ENCODE peak calls at places on chromosomes 12 and 14, in six cellular contexts. Q is stomach, B is A549, N is ovary, D is transverse colon, G is GM12878. K is an unnamed sample. For H3K4me1, the result is how much of the 10 kb centered on the place peaks cover.

GRCh38 chr12:111368291-111368683 is 608 bp downstream of the PHETA1 start:
- DNase-seq in B (no peak), N (peak), Q (peak), G (no peak), D (peak), K (no peak)

GRCh38 chr14:61034416-61035100 is 53.5 kb downstream of the SLC38A6 start:
- DNase-seq in B (no peak), N (no peak), G (peak), Q (no peak), D (peak), K (no peak)

GRCh38 chr12:109951751-109952150 is 44.4 kb downstream of the GIT2 start:
- DNase-seq in B (no peak), N (peak), Q (no peak), G (no peak), D (no peak), K (no peak)

GRCh38 chr12:109844091-109844490 is 10.9 kb upstream of the TRPV4 start:
- DNase-seq in D (no peak), G (no peak), N (no peak), B (no peak), Q (no peak), K (no peak)

GRCh38 chr14:76808990-76809389 is 3.7 kb downstream of the ANGEL1 start:
- DNase-seq in B (no peak), G (no peak), D (no peak), Q (no peak), N (no peak), K (peak)

GRCh38 chr14:79543966-79544365 is 667.3 kb downstream of the DIO2 start:
- DNase-seq in Q (no peak), N (no peak), B (peak), D (no peak), G (no peak), K (no peak)

GRCh38 chr12:26319511-26319910 is 124.1 kb downstream of the SSPN start:
- DNase-seq in Q (no peak), N (peak), B (no peak), G (no peak), D (no peak), K (no peak)

GRCh38 chr14:106518054-106518943 is 991.9 kb downstream of the TMEM121 start:
- DNase-seq in Q (peak), G (no peak), D (peak), B (peak), N (no peak), K (no peak)

GRCh38 chr14:106396999-106397398 is 870.6 kb downstream of the TMEM121 start:
- DNase-seq in N (no peak), Q (no peak), G (no peak), B (no peak), D (no peak), K (no peak)

GRCh38 chr12:14238224-14238792 is 127.2 kb upstream of the ATF7IP start:
- DNase-seq in N (no peak), D (no peak), G (no peak), Q (no peak), B (peak), K (no peak)

GRCh38 chr12:81128930-81129554 is 51.2 kb downstream of the ACSS3 start:
- DNase-seq in B (peak), D (no peak), Q (no peak), N (no peak), G (peak), K (no peak)

GRCh38 chr12:51653431-51653830 is 62.4 kb downstream of the SCN8A start:
- DNase-seq in Q (no peak), G (no peak), B (no peak), D (no peak), N (no peak), K (no peak)

GRCh38 chr12:9673404-9674225 is 4.1 kb downstream of the CLEC2D start:
- DNase-seq in G (no peak), Q (no peak), N (peak), D (peak), B (peak), K (no peak)

GRCh38 chr14:56490379-56490778 is 89.2 kb upstream of the TMEM260 start:
- DNase-seq in D (no peak), B (peak), G (no peak), Q (no peak), N (no peak), K (no peak)

GRCh38 chr12:33277386-33277785 is 162.2 kb downstream of the SYT10 start:
- DNase-seq in B (no peak), G (no peak), Q (no peak), D (no peak), N (no peak), K (no peak)

GRCh38 chr14:101839236-101839635 is 77.7 kb downstream of the PPP2R5C start:
- DNase-seq in N (no peak), G (peak), Q (no peak), D (peak), B (no peak), K (no peak)

GRCh38 chr14:54781936-54782802 is 120.5 kb downstream of the GCH1 start:
- DNase-seq in D (no peak), G (no peak), B (no peak), Q (no peak), N (no peak), K (no peak)

GRCh38 chr14:28058012-28058296 is 708.6 kb upstream of the FOXG1 start:
- DNase-seq in B (no peak), N (no peak), D (no peak), G (no peak), Q (no peak), K (no peak)

GRCh38 chr12:3319723-3320492 is 171.1 kb upstream of the PRMT8 start:
- DNase-seq in D (no peak), B (peak), N (no peak), Q (no peak), G (no peak), K (no peak)

GRCh38 chr12:56128669-56129209 is 672 bp downstream of the ESYT1 start:
- DNase-seq in Q (no peak), D (peak), B (no peak), N (no peak), G (no peak), K (no peak)

GRCh38 chr12:23236056-23236455 is 611.1 kb downstream of the ETNK1 start:
- DNase-seq in Q (no peak), D (no peak), B (no peak), N (no peak), G (no peak), K (no peak)

GRCh38 chr12:69897744-69898143 is 72.7 kb downstream of the MYRFL start:
- DNase-seq in B (no peak), Q (no peak), N (no peak), G (no peak), D (no peak), K (no peak)

GRCh38 chr14:31206536-31207286 is 882 bp downstream of the HECTD1 start:
- DNase-seq in G (no peak), N (peak), D (peak), B (peak), Q (peak), K (no peak)

GRCh38 chr12:123928274-123928865 is 44.3 kb downstream of the CCDC92 start:
- DNase-seq in D (no peak), G (no peak), N (no peak), B (no peak), Q (no peak), K (no peak)

GRCh38 chr12:28507055-28507454 is 316.8 kb downstream of the CCDC91 start:
- DNase-seq in Q (no peak), B (no peak), N (no peak), G (no peak), D (no peak), K (no peak)

GRCh38 chr14:50363734-50364113 is 33.0 kb downstream of the CDKL1 start:
- DNase-seq in D (peak), G (peak), B (no peak), Q (no peak), N (no peak), K (no peak)

GRCh38 chr14:61322011-61322798 is 826 bp downstream of the PRKCH start:
- DNase-seq in Q (peak), D (peak), N (no peak), G (no peak), B (no peak), K (no peak)

GRCh38 chr12:73514672-73515071 is 1023.0 kb upstream of the ATXN7L3B start:
- DNase-seq in Q (no peak), B (peak), N (no peak), G (no peak), D (no peak), K (no peak)

GRCh38 chr12:3446653-3447270 is 44.2 kb upstream of the PRMT8 start:
- DNase-seq in G (no peak), D (no peak), N (no peak), Q (no peak), B (no peak), K (no peak)

DNA sequence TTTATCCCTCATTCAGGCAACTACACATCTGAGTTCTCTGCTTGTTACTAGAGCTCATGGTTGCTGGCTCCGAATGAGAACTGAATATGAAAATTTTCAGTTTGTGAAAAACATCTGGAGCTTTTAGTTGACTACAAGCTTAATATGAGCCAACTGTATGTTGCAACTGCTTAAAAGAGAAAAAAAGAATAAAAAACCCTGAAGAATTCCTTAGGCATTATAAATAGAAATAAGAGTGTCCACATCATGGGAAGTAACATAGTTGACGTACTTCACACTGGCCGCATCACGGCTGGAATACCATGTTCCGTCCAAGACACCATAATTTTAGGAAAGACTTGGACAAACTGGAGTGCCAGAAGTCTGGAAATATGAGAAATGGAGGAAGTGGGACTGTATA is 57.9 kb downstream of the PDE3A start:
- DNase-seq in Q (no peak), D (no peak), B (no peak), G (no peak), N (peak), K (no peak)
- TF ChIP-seq EP300 in Q (no peak), D (peak), B (no peak), G (no peak), N (peak), K (peak)

DNA sequence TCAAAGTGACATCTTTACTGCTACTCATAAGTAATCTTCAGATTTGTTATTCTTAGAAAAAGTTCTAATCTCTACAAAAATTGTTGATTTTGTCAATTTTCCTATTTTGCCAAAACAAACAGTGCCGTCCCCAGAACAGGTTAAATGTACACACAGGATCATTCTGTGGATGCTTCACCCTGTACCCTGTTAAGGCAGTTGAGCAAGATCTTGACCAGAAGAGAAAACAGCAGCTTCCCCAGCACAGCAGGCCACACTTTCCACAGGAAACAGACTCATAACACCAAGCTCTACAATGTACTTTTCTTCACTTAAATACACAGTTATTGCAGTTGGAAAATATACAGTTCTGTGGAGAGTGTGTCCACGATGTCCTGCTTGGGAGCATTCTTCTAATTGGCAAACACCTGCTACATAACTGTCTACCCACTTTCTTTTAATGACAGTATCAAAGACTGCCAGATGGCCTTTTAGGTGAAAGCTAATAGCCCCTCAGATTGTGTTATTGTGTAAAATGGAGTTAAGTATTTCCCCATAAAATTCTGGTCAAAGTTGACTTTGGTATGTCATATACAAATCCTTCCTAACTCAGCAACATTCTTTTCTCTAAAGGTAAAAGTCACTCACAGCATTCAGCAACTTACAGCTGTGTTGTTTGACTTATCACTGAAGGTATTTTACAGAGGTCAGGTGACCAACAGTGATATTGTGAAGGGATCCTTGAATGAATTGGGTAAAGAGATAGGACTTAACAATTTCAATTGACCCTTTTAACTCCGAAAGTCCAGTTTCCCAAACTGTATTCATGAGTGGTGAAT is 77.0 kb downstream of the SEC23A start:
- DNase-seq in G (no peak), Q (no peak), N (no peak), D (no peak), B (no peak), K (no peak)
- TF ChIP-seq POLR2A in G (no peak), Q (no peak), N (no peak), D (no peak), B (no peak), K (no peak)

GRCh38 chr12:106084048-106084671 is 54.6 kb downstream of the NUAK1 start:
- DNase-seq in B (peak), G (no peak), Q (no peak), D (no peak), N (no peak), K (no peak)
- H3K4me1 ChIP-seq in B (half or more), G (under half), Q (under half), D (under half), N (under half), K (under half)

DNA sequence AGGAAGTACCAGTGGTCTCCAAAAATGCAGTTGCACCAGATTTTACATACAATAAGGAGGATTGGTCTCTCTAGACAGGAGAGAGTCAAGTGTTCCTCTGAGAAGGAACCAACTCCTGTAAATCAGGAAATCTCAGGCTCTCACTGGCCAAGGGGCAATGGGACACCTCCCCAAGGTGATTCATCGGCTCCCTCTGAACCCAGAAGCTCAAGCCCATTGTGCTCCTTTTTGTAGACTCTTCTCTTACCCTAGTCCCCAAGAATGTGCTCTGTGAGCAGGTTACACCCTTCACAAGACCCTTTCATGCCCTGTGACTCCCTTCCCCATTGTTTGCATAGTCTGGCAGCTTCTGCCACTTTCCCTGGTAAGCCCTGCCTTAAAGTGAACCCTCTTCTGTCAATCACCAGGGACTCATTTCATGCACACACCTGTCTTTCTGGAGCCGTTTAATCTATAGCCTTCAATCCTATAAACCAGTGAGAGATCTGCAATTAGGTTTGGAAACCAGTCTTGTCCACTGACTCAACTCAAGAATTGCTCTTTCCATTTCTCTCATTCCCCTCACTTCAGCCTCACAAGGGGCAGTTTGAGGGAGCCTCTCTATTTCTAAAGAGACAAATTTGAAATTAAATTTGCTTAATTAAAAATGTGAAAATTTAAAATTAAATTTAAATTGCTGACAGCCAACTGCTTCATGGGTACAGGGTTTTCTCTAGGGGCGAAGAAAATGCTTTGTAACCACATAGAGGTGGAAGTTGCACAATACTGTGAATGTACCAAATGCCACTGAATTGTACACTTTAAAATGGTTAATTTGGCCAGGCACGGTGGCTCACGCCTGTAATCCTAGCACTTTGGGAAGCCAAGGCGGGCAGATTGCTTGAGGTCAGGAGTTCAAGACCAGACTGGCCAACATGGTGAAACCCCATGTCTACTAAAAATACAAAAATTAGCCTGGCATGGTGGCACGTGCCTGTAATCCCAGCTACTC is 38.3 kb upstream of the LTA4H start:
- DNase-seq in G (no peak), N (no peak), D (no peak), B (peak), Q (no peak), K (no peak)
- TF ChIP-seq EP300 in G (no peak), N (no peak), D (no peak), B (no peak), Q (no peak), K (no peak)